ENCODE peak calls at places on chromosome 17, in six cellular contexts. One of them, this sample, is unnamed.

GRCh38 chr17:33218657-33219298 is 74.3 kb downstream of the ASIC2 start:
- DNase-seq in H7: no peak
- DNase-seq in prostate gland: no peak
- DNase-seq in AG04449: no peak
- DNase-seq in pancreas: no peak
- DNase-seq in uterus: no peak
- DNase-seq in this sample: no peak

GRCh38 chr17:39643271-39643670 is 6.3 kb downstream of the STARD3 start:
- DNase-seq in pancreas: no peak
- DNase-seq in prostate gland: no peak
- DNase-seq in H7: no peak
- DNase-seq in AG04449: no peak
- DNase-seq in uterus: no peak
- DNase-seq in this sample: no peak

GRCh38 chr17:49076575-49077384 is 55.8 kb upstream of the B4GALNT2 start:
- DNase-seq in uterus: no peak
- DNase-seq in prostate gland: no peak
- DNase-seq in H7: no peak
- DNase-seq in pancreas: no peak
- DNase-seq in AG04449: peak; percentile 67
- DNase-seq in this sample: no peak

GRCh38 chr17:50055055-50055425 is 870 bp upstream of the ITGA3 start:
- DNase-seq in prostate gland: peak; percentile 90
- DNase-seq in pancreas: no peak
- DNase-seq in H7: peak; percentile 85
- DNase-seq in AG04449: no peak
- DNase-seq in uterus: no peak
- DNase-seq in this sample: peak; percentile 95

GRCh38 chr17:76080934-76081287 is 1.9 kb downstream of the ZACN start:
- DNase-seq in pancreas: no peak
- DNase-seq in AG04449: no peak
- DNase-seq in prostate gland: no peak
- DNase-seq in H7: no peak
- DNase-seq in uterus: no peak
- DNase-seq in this sample: no peak

GRCh38 chr17:32243712-32244111 is 21.9 kb upstream of the RHBDL3 start:
- DNase-seq in prostate gland: no peak
- DNase-seq in H7: no peak
- DNase-seq in pancreas: no peak
- DNase-seq in uterus: no peak
- DNase-seq in AG04449: no peak
- DNase-seq in this sample: no peak

GRCh38 chr17:44970136-44970737 is 2.1 kb upstream of the C1QL1 start:
- DNase-seq in uterus: peak; percentile 44
- DNase-seq in pancreas: peak; percentile 79
- DNase-seq in AG04449: no peak
- DNase-seq in H7: peak; percentile 84
- DNase-seq in prostate gland: no peak
- DNase-seq in this sample: peak; percentile 87

GRCh38 chr17:72338847-72339790 is 218.3 kb downstream of the SOX9 start:
- DNase-seq in H7: no peak
- DNase-seq in AG04449: peak; percentile 83
- DNase-seq in prostate gland: no peak
- DNase-seq in pancreas: no peak
- DNase-seq in uterus: no peak
- DNase-seq in this sample: peak; percentile 9

GRCh38 chr17:31357831-31358400 is 33.6 kb upstream of the RAB11FIP4 start:
- DNase-seq in H7: no peak
- DNase-seq in uterus: no peak
- DNase-seq in pancreas: no peak
- DNase-seq in AG04449: no peak
- DNase-seq in prostate gland: no peak
- DNase-seq in this sample: no peak

GRCh38 chr17:38761612-38762011 is 9.1 kb downstream of the PSMB3 start:
- DNase-seq in uterus: no peak
- DNase-seq in prostate gland: no peak
- DNase-seq in AG04449: no peak
- DNase-seq in pancreas: no peak
- DNase-seq in H7: peak; percentile 84
- DNase-seq in this sample: no peak

GRCh38 chr17:35080536-35080935 is 17.0 kb upstream of the RFFL start:
- DNase-seq in AG04449: no peak
- DNase-seq in uterus: no peak
- DNase-seq in prostate gland: no peak
- DNase-seq in H7: no peak
- DNase-seq in pancreas: no peak
- DNase-seq in this sample: no peak

GRCh38 chr17:6666077-6666521 is 14.5 kb downstream of the C17orf100 start:
- DNase-seq in pancreas: peak; percentile 85
- DNase-seq in prostate gland: peak; percentile 61
- DNase-seq in H7: peak; percentile 88
- DNase-seq in AG04449: no peak
- DNase-seq in uterus: peak; percentile 65
- DNase-seq in this sample: peak; percentile 68

GRCh38 chr17:8386841-8387240 is 3.8 kb upstream of the RPL26 start:
- DNase-seq in prostate gland: no peak
- DNase-seq in H7: no peak
- DNase-seq in pancreas: no peak
- DNase-seq in AG04449: no peak
- DNase-seq in uterus: no peak
- DNase-seq in this sample: no peak

GRCh38 chr17:35238817-35239216 is 4.1 kb upstream of the SLFN5 start:
- DNase-seq in prostate gland: no peak
- DNase-seq in pancreas: no peak
- DNase-seq in H7: no peak
- DNase-seq in uterus: no peak
- DNase-seq in AG04449: peak; percentile 17
- DNase-seq in this sample: no peak

GRCh38 chr17:71799657-71800056 is 321.2 kb upstream of the SOX9 start:
- DNase-seq in uterus: no peak
- DNase-seq in AG04449: no peak
- DNase-seq in H7: no peak
- DNase-seq in pancreas: no peak
- DNase-seq in prostate gland: no peak
- DNase-seq in this sample: no peak

GRCh38 chr17:46108550-46109110 is 84.6 kb downstream of the KANSL1 start:
- DNase-seq in AG04449: no peak
- DNase-seq in H7: no peak
- DNase-seq in prostate gland: no peak
- DNase-seq in uterus: no peak
- DNase-seq in pancreas: no peak
- DNase-seq in this sample: no peak

GRCh38 chr17:7549401-7550055 is 670 bp downstream of the TNFSF12 start:
- DNase-seq in uterus: no peak
- DNase-seq in H7: peak; percentile 43
- DNase-seq in AG04449: no peak
- DNase-seq in pancreas: peak; percentile 80
- DNase-seq in prostate gland: no peak
- DNase-seq in this sample: peak; percentile 56

GRCh38 chr17:62637809-62638208 is 10.3 kb downstream of the MRC2 start:
- DNase-seq in H7: peak; percentile 30
- DNase-seq in prostate gland: no peak
- DNase-seq in pancreas: no peak
- DNase-seq in AG04449: no peak
- DNase-seq in uterus: no peak
- DNase-seq in this sample: no peak

GRCh38 chr17:30952645-30953393 is 18.0 kb upstream of the RNF135 start:
- DNase-seq in AG04449: no peak
- DNase-seq in prostate gland: no peak
- DNase-seq in H7: no peak
- DNase-seq in pancreas: no peak
- DNase-seq in uterus: no peak
- DNase-seq in this sample: no peak

GRCh38 chr17:62750502-62751349 is 57.4 kb downstream of the MARCHF10 start:
- DNase-seq in uterus: peak; percentile 62
- DNase-seq in AG04449: no peak
- DNase-seq in H7: peak; percentile 59
- DNase-seq in pancreas: no peak
- DNase-seq in prostate gland: no peak
- DNase-seq in this sample: no peak

GRCh38 chr17:41939044-41939695 is 8.8 kb downstream of the ODAD4 start:
- DNase-seq in prostate gland: no peak
- DNase-seq in pancreas: no peak
- DNase-seq in AG04449: no peak
- DNase-seq in uterus: no peak
- DNase-seq in H7: no peak
- DNase-seq in this sample: no peak

GRCh38 chr17:57898487-57899311 is 48.9 kb upstream of the MRPS23 start:
- DNase-seq in H7: peak; percentile 92
- DNase-seq in uterus: no peak
- DNase-seq in AG04449: no peak
- DNase-seq in prostate gland: peak; percentile 51
- DNase-seq in pancreas: no peak
- DNase-seq in this sample: peak; percentile 92

GRCh38 chr17:56499799-56500388 is 93.6 kb upstream of the NOG start:
- DNase-seq in pancreas: no peak
- DNase-seq in prostate gland: no peak
- DNase-seq in uterus: no peak
- DNase-seq in H7: no peak
- DNase-seq in AG04449: no peak
- DNase-seq in this sample: no peak

GRCh38 chr17:56110463-56111138 is 42.7 kb upstream of the ANKFN1 start:
- DNase-seq in H7: no peak
- DNase-seq in prostate gland: peak; percentile 20
- DNase-seq in AG04449: no peak
- DNase-seq in uterus: no peak
- DNase-seq in pancreas: no peak
- DNase-seq in this sample: no peak

GRCh38 chr17:70668276-70668937 is 499.1 kb downstream of the KCNJ2 start:
- DNase-seq in uterus: no peak
- DNase-seq in AG04449: no peak
- DNase-seq in H7: no peak
- DNase-seq in pancreas: no peak
- DNase-seq in prostate gland: no peak
- DNase-seq in this sample: no peak

GRCh38 chr17:3697157-3697515 is 1.2 kb upstream of the P2RX5 start:
- DNase-seq in uterus: no peak
- DNase-seq in H7: peak; percentile 38
- DNase-seq in AG04449: no peak
- DNase-seq in prostate gland: no peak
- DNase-seq in pancreas: no peak
- DNase-seq in this sample: no peak

GRCh38 chr17:59372138-59372751 is 40.8 kb downstream of the YPEL2 start:
- DNase-seq in H7: no peak
- DNase-seq in pancreas: no peak
- DNase-seq in prostate gland: peak; percentile 55
- DNase-seq in AG04449: no peak
- DNase-seq in uterus: peak; percentile 66
- DNase-seq in this sample: peak; percentile 46

GRCh38 chr17:6233339-6233738 is 163.2 kb downstream of the WSCD1 start:
- DNase-seq in H7: no peak
- DNase-seq in pancreas: no peak
- DNase-seq in AG04449: no peak
- DNase-seq in uterus: no peak
- DNase-seq in prostate gland: no peak
- DNase-seq in this sample: no peak

GRCh38 chr17:78341559-78342437 is 18.1 kb downstream of the SOCS3 start:
- DNase-seq in AG04449: no peak
- DNase-seq in pancreas: peak; percentile 91
- DNase-seq in H7: peak; percentile 95
- DNase-seq in prostate gland: peak; percentile 47
- DNase-seq in uterus: peak; percentile 77
- DNase-seq in this sample: peak; percentile 80
- H3K4me3 ChIP-seq in AG04449: peak overlapping the region; percentile 25
- H3K4me3 ChIP-seq in pancreas: peak overlapping the region; percentile 39
- H3K4me3 ChIP-seq in H7: peak overlapping the region; percentile 47
- H3K4me3 ChIP-seq in prostate gland: peak overlapping the region; percentile 28
- H3K4me3 ChIP-seq in uterus: peak overlapping the region; percentile 29
- H3K4me3 ChIP-seq in this sample: no peak overlapping the region

GRCh38 chr17:64443086-64443760 is 5.7 kb upstream of the MILR1 start:
- DNase-seq in uterus: no peak
- DNase-seq in AG04449: no peak
- DNase-seq in prostate gland: no peak
- DNase-seq in H7: no peak
- DNase-seq in pancreas: no peak
- DNase-seq in this sample: no peak

GRCh38 chr17:64449545-64449944 is 630 bp downstream of the MILR1 start:
- DNase-seq in prostate gland: no peak
- DNase-seq in uterus: no peak
- DNase-seq in AG04449: no peak
- DNase-seq in pancreas: no peak
- DNase-seq in H7: no peak
- DNase-seq in this sample: no peak

GRCh38 chr17:64447526-64447925 is 1.4 kb upstream of the MILR1 start:
- DNase-seq in H7: no peak
- DNase-seq in prostate gland: no peak
- DNase-seq in AG04449: no peak
- DNase-seq in uterus: no peak
- DNase-seq in pancreas: no peak
- DNase-seq in this sample: no peak

DNA sequence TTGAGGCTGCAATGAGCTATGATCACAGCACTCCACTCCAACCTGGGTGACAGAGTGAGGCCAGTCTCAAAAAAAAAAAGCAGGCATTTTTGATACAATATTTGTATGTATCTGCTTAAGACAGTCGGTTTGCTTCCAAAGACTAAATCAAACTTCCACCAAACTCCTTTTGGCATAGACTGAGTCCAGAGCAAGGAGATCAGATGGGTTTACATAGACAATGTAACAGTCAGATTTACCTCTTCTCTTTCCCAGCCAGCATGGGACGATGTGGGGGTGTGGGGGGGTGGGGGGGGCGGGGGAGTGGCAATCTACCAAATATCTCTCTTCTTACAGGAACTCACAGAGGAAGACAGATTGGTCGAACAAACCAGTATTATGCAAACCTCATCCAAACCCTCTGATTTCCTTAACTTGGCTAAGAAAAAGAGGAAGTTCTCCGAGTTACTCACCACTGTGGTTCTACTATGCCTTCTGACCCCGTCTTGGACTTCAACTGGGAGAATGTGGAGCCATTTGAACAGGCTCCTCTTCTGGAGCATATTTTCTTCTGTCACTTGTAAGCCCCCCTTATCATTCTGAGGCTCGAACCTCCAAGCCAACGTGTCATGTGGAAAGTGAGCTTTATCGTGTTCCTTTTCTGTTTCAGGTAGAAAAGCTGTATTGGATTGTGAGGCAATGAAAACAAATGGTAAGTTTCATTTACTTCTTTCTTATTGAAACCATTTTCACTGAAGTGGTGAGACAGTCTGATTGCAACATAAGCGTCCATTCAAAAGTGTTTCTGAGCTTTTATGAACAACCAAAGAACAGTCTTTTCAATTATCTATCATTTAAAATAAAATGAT is at the start of gene MILR1:
- DNase-seq in AG04449: peak; percentile 12
- DNase-seq in prostate gland: no peak
- DNase-seq in uterus: peak; percentile 52
- DNase-seq in pancreas: no peak
- DNase-seq in H7: no peak
- DNase-seq in this sample: no peak
- H3K4me3 ChIP-seq in AG04449: no peak within 1 kb of the TSS
- H3K4me3 ChIP-seq in prostate gland: no peak within 1 kb of the TSS
- H3K4me3 ChIP-seq in uterus: no peak within 1 kb of the TSS
- H3K4me3 ChIP-seq in pancreas: no peak within 1 kb of the TSS
- H3K4me3 ChIP-seq in H7: no peak within 1 kb of the TSS
- H3K4me3 ChIP-seq in this sample: no peak within 1 kb of the TSS

GRCh38 chr17:11493947-11494346 is 104.3 kb upstream of the DNAH9 start:
- DNase-seq in uterus: no peak
- DNase-seq in pancreas: no peak
- DNase-seq in prostate gland: no peak
- DNase-seq in AG04449: no peak
- DNase-seq in H7: peak; percentile 78
- DNase-seq in this sample: no peak
- H3K4me3 ChIP-seq in uterus: no peak overlapping the region
- H3K4me3 ChIP-seq in pancreas: no peak overlapping the region
- H3K4me3 ChIP-seq in prostate gland: no peak overlapping the region
- H3K4me3 ChIP-seq in AG04449: no peak overlapping the region
- H3K4me3 ChIP-seq in H7: no peak overlapping the region
- H3K4me3 ChIP-seq in this sample: no peak overlapping the region

GRCh38 chr17:74818306-74818705 is 41.4 kb downstream of the GRIN2C start:
- DNase-seq in pancreas: no peak
- DNase-seq in H7: peak; percentile 78
- DNase-seq in uterus: no peak
- DNase-seq in prostate gland: no peak
- DNase-seq in AG04449: no peak
- DNase-seq in this sample: no peak
- H3K4me3 ChIP-seq in pancreas: no peak overlapping the region
- H3K4me3 ChIP-seq in H7: no peak overlapping the region
- H3K4me3 ChIP-seq in uterus: no peak overlapping the region
- H3K4me3 ChIP-seq in prostate gland: no peak overlapping the region
- H3K4me3 ChIP-seq in AG04449: no peak overlapping the region
- H3K4me3 ChIP-seq in this sample: no peak overlapping the region